ENCODE peak calls at places on chromosomes 1 and 21, in four cellular contexts. Z is RWPE1, C is AG08395, W is AG10803. R is an unnamed sample.

GRCh38 chr21:32083175-32083574 is 195.7 kb downstream of the MIS18A start:
- DNase-seq in Z (no peak), C (no peak), W (no peak), R (no peak)

GRCh38 chr1:51989582-51990477 is 670 bp downstream of the RAB3B start:
- DNase-seq in Z (no peak), C (no peak), W (no peak), R (no peak)

GRCh38 chr1:87129038-87129437 is 199.6 kb upstream of the LMO4 start:
- DNase-seq in Z (peak; percentile 46), C (no peak), W (no peak), R (no peak)

GRCh38 chr1:226638001-226638601 is 89.5 kb downstream of the STUM start:
- DNase-seq in Z (no peak), C (no peak), W (no peak), R (no peak)

GRCh38 chr1:48493970-48494769 is 22.2 kb upstream of the SPATA6 start:
- DNase-seq in Z (no peak), C (peak; percentile 45), W (peak; percentile 85), R (peak; percentile 46)

GRCh38 chr1:159957824-159958268 is 3.8 kb upstream of the SLAMF9 start:
- DNase-seq in Z (no peak), C (no peak), W (no peak), R (no peak)

GRCh38 chr1:30743584-30744059 is 14.0 kb downstream of the LAPTM5 start:
- DNase-seq in Z (peak; percentile 68), C (no peak), W (no peak), R (no peak)

GRCh38 chr1:214072758-214073157 is 85.0 kb downstream of the PROX1 start:
- DNase-seq in Z (no peak), C (no peak), W (no peak), R (no peak)

GRCh38 chr1:115642168-115643072 is 650 bp downstream of the VANGL1 start:
- DNase-seq in Z (peak; percentile 54), C (peak; percentile 46), W (peak; percentile 34), R (peak; percentile 16)

GRCh38 chr1:32474954-32475353 is 10.1 kb downstream of the ZBTB8B start:
- DNase-seq in Z (no peak), C (no peak), W (no peak), R (no peak)

GRCh38 chr1:209611771-209612570 is 28.5 kb downstream of the CAMK1G start:
- DNase-seq in Z (no peak), C (no peak), W (no peak), R (no peak)

GRCh38 chr1:86396503-86396900 is 379 bp upstream of the ODF2L start:
- DNase-seq in Z (no peak), C (no peak), W (no peak), R (no peak)

GRCh38 chr1:183218981-183219621 is 33.0 kb downstream of the LAMC2 start:
- DNase-seq in Z (no peak), C (no peak), W (no peak), R (no peak)

GRCh38 chr1:4652631-4653327 is 1.6 kb upstream of the AJAP1 start:
- DNase-seq in Z (peak; percentile 53), C (peak; percentile 79), W (peak; percentile 31), R (peak; percentile 1)

GRCh38 chr1:53687886-53688285 is 51.1 kb downstream of the GLIS1 start:
- DNase-seq in Z (no peak), C (no peak), W (no peak), R (no peak)

GRCh38 chr21:40850071-40850470 is 3.1 kb upstream of the DSCAM start:
- DNase-seq in Z (no peak), C (no peak), W (no peak), R (no peak)

GRCh38 chr1:107557095-107557494 is 407.9 kb downstream of the VAV3 start:
- DNase-seq in Z (no peak), C (no peak), W (no peak), R (no peak)

GRCh38 chr1:238485906-238486219 is 595.1 kb upstream of the ZP4 start:
- DNase-seq in Z (no peak), C (no peak), W (peak; percentile 11), R (no peak)

GRCh38 chr1:207711285-207711684 is 40.6 kb upstream of the CD46 start:
- DNase-seq in Z (peak; percentile 23), C (no peak), W (no peak), R (peak; percentile 34)

GRCh38 chr1:159076753-159077656 is at the start of gene AIM2:
- DNase-seq in Z (no peak), C (peak; percentile 58), W (peak; percentile 52), R (peak; percentile 49)

GRCh38 chr1:101451888-101452287 is 215.1 kb downstream of the S1PR1 start:
- DNase-seq in Z (no peak), C (no peak), W (no peak), R (no peak)

GRCh38 chr21:16551101-16551695 is 821.4 kb downstream of the USP25 start:
- DNase-seq in Z (no peak), C (no peak), W (no peak), R (no peak)

GRCh38 chr1:203592728-203593127 is 33.9 kb upstream of the ATP2B4 start:
- DNase-seq in Z (no peak), C (no peak), W (peak; percentile 74), R (no peak)

GRCh38 chr1:2307206-2307605 is 79.1 kb downstream of the SKI start:
- DNase-seq in Z (no peak), C (no peak), W (no peak), R (no peak)

GRCh38 chr1:181002582-181003172 is 20.0 kb downstream of the STX6 start:
- DNase-seq in Z (no peak), C (no peak), W (no peak), R (no peak)

GRCh38 chr1:59125154-59125553 is 171.7 kb upstream of the FGGY start:
- DNase-seq in Z (no peak), C (no peak), W (no peak), R (no peak)

GRCh38 chr1:192158181-192158580 is at the start of gene RGS18:
- DNase-seq in Z (no peak), C (no peak), W (no peak), R (no peak)

GRCh38 chr21:35340273-35340672 is 291.2 kb upstream of the RUNX1 start:
- DNase-seq in Z (no peak), C (no peak), W (no peak), R (no peak)

GRCh38 chr1:235558783-235559182 is 54.5 kb upstream of the B3GALNT2 start:
- DNase-seq in Z (no peak), C (no peak), W (no peak), R (no peak)

GRCh38 chr1:61436016-61436415 is 288.9 kb downstream of the TM2D1 start:
- DNase-seq in Z (no peak), C (no peak), W (no peak), R (no peak)

GRCh38 chr1:5386371-5386770 is 605.9 kb downstream of the NPHP4 start:
- DNase-seq in Z (no peak), C (no peak), W (no peak), R (no peak)

GRCh38 chr1:226185153-226186036 is 1.1 kb downstream of the ACBD3 start:
- DNase-seq in Z (no peak), C (peak; percentile 30), W (peak; percentile 45), R (peak; percentile 43)

GRCh38 chr1:201561604-201562003 is 22.7 kb downstream of the NAV1 start:
- DNase-seq in Z (no peak), C (no peak), W (peak; percentile 42), R (no peak)